ENCODE peak calls at places on chromosomes 4 and X, in six cellular contexts. I is CD4-positive, alpha-beta T cell; O is psoas muscle; V is NCI-H1092 treated with DMSO at 0.1 percent for 48 hours; E is OCI-LY7; Y is HEK293T. Z is an unnamed sample.

GRCh38 chr4:4647041-4647440 is 105.2 kb upstream of the STX18 start:
- DNase-seq in I (no peak), O (no peak), V (no peak), E (no peak), Y (no peak), Z (no peak)

GRCh38 chr4:183906486-183906735 is 1.3 kb downstream of the STOX2 start:
- DNase-seq in I (no peak), O (no peak), V (no peak), E (no peak), Y (no peak), Z (no peak)

GRCh38 chrX:15946783-15947550 is 92.4 kb upstream of the AP1S2 start:
- DNase-seq in I (no peak), O (no peak), V (no peak), E (no peak), Y (no peak), Z (no peak)

GRCh38 chr4:35541888-35542213 is 702.5 kb downstream of the ARAP2 start:
- DNase-seq in I (no peak), O (no peak), V (no peak), E (no peak), Y (no peak), Z (no peak)

GRCh38 chr4:11597506-11597905 is 168.8 kb upstream of the HS3ST1 start:
- DNase-seq in I (no peak), O (no peak), V (peak), E (no peak), Y (no peak), Z (no peak)

GRCh38 chr4:61911313-61911756 is 711.2 kb downstream of the ADGRL3 start:
- DNase-seq in I (no peak), O (no peak), V (no peak), E (no peak), Y (no peak), Z (no peak)

GRCh38 chr4:99305638-99306380 is 15.0 kb upstream of the ADH1A start:
- DNase-seq in I (no peak), O (peak), V (no peak), E (no peak), Y (no peak), Z (no peak)

GRCh38 chrX:112935029-112935428 is 94.4 kb upstream of the AMOT start:
- DNase-seq in I (no peak), O (no peak), V (no peak), E (no peak), Y (no peak), Z (no peak)

GRCh38 chr4:148235809-148236208 is 206.4 kb downstream of the NR3C2 start:
- DNase-seq in I (no peak), O (no peak), V (no peak), E (no peak), Y (no peak), Z (no peak)

GRCh38 chrX:70422886-70423336 is at the start of gene GDPD2:
- DNase-seq in I (no peak), O (no peak), V (peak), E (no peak), Y (peak), Z (peak)

GRCh38 chr4:12924728-12925320 is 559.3 kb downstream of the RAB28 start:
- DNase-seq in I (no peak), O (no peak), V (no peak), E (no peak), Y (no peak), Z (no peak)

GRCh38 chr4:185307136-185307950 is 88.4 kb downstream of the LRP2BP start:
- DNase-seq in I (no peak), O (no peak), V (no peak), E (peak), Y (no peak), Z (no peak)

Z was measured in NCI-H1694 treated with DMSO at 0.1 percent for 48 hours.